ENCODE peak calls at places on chromosomes 2 and 18, in seven cellular contexts. M, H, N, O, Q, Z and A are unnamed samples. For H3K27me3 and H3K4me1, the result is how much of the 10 kb centered on the place peaks cover.

GRCh38 chr18:50240083-50240563 is 26.2 kb downstream of the CFAP53 start:
- DNase-seq in M (no peak), Z (no peak), H (no peak), Q (no peak), O (no peak), N (no peak), A (no peak)

GRCh38 chr2:72793798-72794447 is 31.9 kb downstream of the EXOC6B start:
- DNase-seq in N (no peak), Z (no peak), H (no peak), Q (no peak), M (no peak), O (no peak), A (no peak)

GRCh38 chr2:99748344-99748743 is 258.5 kb upstream of the REV1 start:
- DNase-seq in Z (no peak), Q (no peak), O (no peak), N (no peak), M (no peak), H (no peak), A (no peak)

GRCh38 chr18:57002627-57003026 is 144.3 kb upstream of the BOD1L2 start:
- DNase-seq in M (no peak), N (no peak), Q (no peak), Z (no peak), O (peak), H (no peak), A (no peak)

GRCh38 chr2:54964271-54964670 is 86.0 kb downstream of the RTN4 start:
- DNase-seq in M (no peak), N (no peak), H (no peak), O (no peak), Q (no peak), Z (no peak), A (no peak)

GRCh38 chr2:231928901-231929725 is 2.9 kb upstream of the NPPC start:
- DNase-seq in M (no peak), Z (peak), N (peak), H (no peak), Q (no peak), O (no peak), A (no peak)

GRCh38 chr2:215439404-215439803 is 3.5 kb upstream of the FN1 start:
- DNase-seq in Q (no peak), Z (no peak), H (no peak), N (no peak), O (no peak), M (no peak), A (no peak)

GRCh38 chr2:169131587-169132512 is 62.5 kb downstream of the DHRS9 start:
- DNase-seq in Q (peak), H (peak), O (no peak), N (no peak), M (no peak), Z (no peak), A (no peak)

GRCh38 chr2:120367649-120368048 is 21.7 kb downstream of the INHBB start:
- DNase-seq in M (no peak), Z (no peak), O (no peak), H (no peak), Q (no peak), N (peak), A (no peak)

GRCh38 chr18:78543201-78543725 is 436.4 kb upstream of the SALL3 start:
- DNase-seq in N (no peak), Z (no peak), O (no peak), H (no peak), M (no peak), Q (no peak), A (no peak)

GRCh38 chr2:128603411-128603924 is 284.8 kb upstream of the HS6ST1 start:
- DNase-seq in N (no peak), O (no peak), M (no peak), Q (no peak), H (no peak), Z (peak), A (no peak)

GRCh38 chr2:55090702-55091101 is 40.5 kb upstream of the RTN4 start:
- DNase-seq in N (no peak), M (no peak), Z (no peak), H (no peak), O (no peak), Q (no peak), A (no peak)

GRCh38 chr2:190270298-190270697 is 49.3 kb downstream of the HIBCH start:
- DNase-seq in Z (no peak), H (no peak), N (no peak), M (no peak), O (no peak), Q (peak), A (no peak)

GRCh38 chr2:187617925-187618324 is 63.7 kb upstream of the TFPI start:
- DNase-seq in Q (no peak), Z (no peak), N (no peak), M (no peak), O (no peak), H (no peak), A (no peak)

GRCh38 chr2:80830891-80831290 is 526.3 kb upstream of the LRRTM1 start:
- DNase-seq in N (no peak), Z (no peak), Q (no peak), O (no peak), H (no peak), M (no peak), A (no peak)

GRCh38 chr18:56307771-56308170 is 330.6 kb downstream of the TXNL1 start:
- DNase-seq in H (no peak), Z (no peak), Q (no peak), N (no peak), M (no peak), O (no peak), A (no peak)

GRCh38 chr2:6236317-6236716 is 544.1 kb downstream of the SOX11 start:
- DNase-seq in Q (no peak), M (no peak), O (no peak), H (no peak), Z (no peak), N (no peak), A (no peak)

GRCh38 chr2:158754303-158754611 is 40.9 kb upstream of the DAPL1 start:
- DNase-seq in H (no peak), M (no peak), N (no peak), Z (no peak), Q (no peak), O (no peak), A (no peak)

GRCh38 chr2:188132385-188132784 is 159.3 kb upstream of the GULP1 start:
- DNase-seq in H (no peak), M (no peak), Q (no peak), Z (no peak), O (peak), N (no peak), A (peak)

GRCh38 chr2:190318514-190318913 is 1.1 kb downstream of the HIBCH start:
- DNase-seq in Z (no peak), M (no peak), Q (no peak), O (no peak), H (no peak), N (no peak), A (no peak)

GRCh38 chr2:227390468-227391256 is 2.9 kb upstream of the SCYGR1 start:
- DNase-seq in Q (no peak), N (no peak), Z (no peak), M (no peak), O (no peak), H (peak), A (no peak)

GRCh38 chr2:219057709-219058540 is 2.8 kb downstream of the IHH start:
- DNase-seq in N (peak), M (peak), Q (no peak), Z (peak), O (peak), H (peak), A (peak)
- H3K27me3 ChIP-seq in N (under half), M (half or more), Q (under half), Z (under half), O (half or more), H (half or more), A (half or more)

DNA sequence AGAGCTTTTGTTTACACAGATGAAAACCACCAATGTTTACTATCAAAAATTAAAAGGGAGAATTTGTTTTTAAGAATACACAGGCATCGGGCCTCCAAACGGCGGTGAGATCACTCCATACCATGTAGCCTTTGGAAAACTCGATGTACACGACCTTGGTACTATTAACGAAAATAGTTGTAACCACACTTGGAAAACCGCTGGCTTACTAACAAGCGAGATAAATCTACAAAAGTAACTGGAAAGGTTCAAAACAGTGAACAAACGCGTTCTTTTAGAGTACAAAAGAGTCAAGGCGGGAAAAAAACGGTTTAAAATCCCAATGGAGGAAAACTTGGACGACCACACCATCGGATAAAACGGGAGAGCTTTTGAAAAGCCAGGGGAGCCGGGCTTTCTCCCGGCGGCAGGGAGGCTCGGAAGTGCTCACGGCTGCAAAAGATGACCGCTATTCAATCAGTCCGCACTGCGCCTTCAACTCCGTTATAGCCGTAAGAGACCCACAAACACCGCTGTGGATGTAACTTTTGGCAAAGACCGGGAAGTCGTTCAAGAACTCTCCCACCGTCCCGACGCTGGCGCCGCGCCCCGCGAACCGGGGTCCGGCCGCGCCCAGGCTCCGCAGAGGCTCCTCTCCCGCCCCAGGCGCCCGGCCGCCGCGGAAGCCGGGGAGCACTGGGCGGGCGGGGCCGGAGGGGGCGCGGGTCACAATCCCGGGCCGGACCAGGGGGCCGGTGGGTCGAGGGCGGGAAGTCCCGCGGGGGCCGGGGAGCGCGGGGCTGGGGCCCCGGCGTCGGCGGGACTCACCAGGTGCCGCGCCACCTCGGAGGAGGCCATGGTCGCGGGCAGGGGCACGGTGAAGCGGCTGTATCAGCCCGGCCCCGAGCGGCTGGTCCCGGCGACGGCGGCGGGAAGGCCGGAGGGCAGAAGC is 510 bp downstream of the SEPTIN10 start:
- DNase-seq in M (peak), Q (no peak), H (peak), O (peak), N (peak), Z (no peak), A (peak)
- H3K4me3 ChIP-seq in M (peak), Q (peak), H (peak), O (peak), N (peak), Z (peak), A (peak)

GRCh38 chr2:108623616-108624015 is 89.3 kb downstream of the LIMS1 start:
- DNase-seq in O (no peak), M (no peak), H (no peak), Q (no peak), Z (no peak), N (no peak), A (no peak)

GRCh38 chr2:108620656-108621055 is 86.4 kb downstream of the LIMS1 start:
- DNase-seq in Z (no peak), Q (no peak), H (no peak), N (no peak), O (no peak), M (no peak), A (no peak)

GRCh38 chr2:108621087-108621559 is 86.9 kb downstream of the LIMS1 start:
- DNase-seq in N (no peak), M (no peak), Z (peak), Q (no peak), O (no peak), H (peak), A (no peak)

GRCh38 chr2:108619916-108620620 is 85.8 kb downstream of the LIMS1 start:
- DNase-seq in M (no peak), O (no peak), N (no peak), Q (no peak), H (no peak), Z (no peak), A (no peak)

DNA sequence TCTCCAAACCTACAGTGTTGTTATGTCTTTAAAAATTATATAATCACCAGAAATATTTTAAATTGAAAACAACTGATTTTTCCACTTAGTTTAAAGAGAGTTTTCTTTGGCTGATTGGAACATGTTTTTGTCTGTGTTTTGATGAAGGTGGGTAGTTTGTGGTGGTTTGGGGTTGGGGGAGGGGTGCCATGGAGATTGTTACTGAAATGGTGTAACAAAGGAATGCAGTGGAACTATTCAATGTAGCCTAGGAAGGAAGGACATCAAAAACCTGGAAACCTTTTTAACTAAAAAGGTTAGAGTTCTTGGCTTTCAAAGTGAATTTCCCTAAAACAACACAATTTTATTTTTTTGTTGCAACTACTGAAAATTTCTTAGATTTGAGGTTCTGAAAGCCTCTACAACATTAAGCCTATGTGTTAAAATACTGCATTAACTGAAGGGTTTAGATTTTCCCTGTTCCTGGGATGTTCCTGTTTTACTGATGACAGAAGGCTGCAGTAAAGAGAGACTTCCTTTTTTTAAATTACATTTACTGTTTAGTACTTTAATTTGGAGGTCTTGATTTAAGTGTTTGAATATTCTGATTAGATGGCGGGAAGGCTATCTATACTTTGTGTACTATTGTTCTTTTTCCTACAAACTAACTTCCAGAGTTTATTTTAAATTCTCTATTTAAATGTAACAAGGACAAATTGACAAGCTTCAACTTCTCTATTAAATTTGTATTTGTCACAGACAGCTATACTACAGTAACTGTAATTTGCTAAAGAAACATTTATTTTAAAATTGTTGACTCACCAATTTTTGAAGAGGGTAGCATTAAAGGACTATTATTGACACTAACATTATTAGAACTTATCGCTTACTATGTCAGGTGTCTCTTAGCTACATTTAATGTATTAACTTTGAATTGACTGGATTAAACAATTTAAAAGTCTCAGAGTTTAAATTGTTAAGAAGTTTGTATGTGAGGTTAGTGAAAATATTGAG is 87.7 kb downstream of the LIMS1 start:
- DNase-seq in M (no peak), O (no peak), H (peak), Z (no peak), N (no peak), Q (no peak), A (no peak)
- H3K4me1 ChIP-seq in M (under half), O (under half), H (under half), Z (half or more), N (under half), Q (half or more), A (under half)

GRCh38 chr2:219491278-219491967 is 7.3 kb upstream of the GMPPA start:
- DNase-seq in Z (no peak), M (no peak), O (no peak), N (no peak), H (no peak), Q (no peak), A (no peak)
- H3K27me3 ChIP-seq in Z (under half), M (under half), O (under half), N (under half), H (half or more), Q (under half), A (under half)

GRCh38 chr2:230327418-230328154 is 593 bp downstream of the SP140L start:
- DNase-seq in Q (peak), M (no peak), N (no peak), O (no peak), Z (no peak), H (no peak), A (no peak)

GRCh38 chr2:230330206-230330605 is 3.2 kb downstream of the SP140L start:
- DNase-seq in Z (no peak), M (no peak), H (no peak), O (no peak), Q (no peak), N (no peak), A (no peak)

GRCh38 chr2:230326453-230327417 is at the start of gene SP140L:
- DNase-seq in Z (peak), M (peak), N (peak), O (peak), Q (peak), H (no peak), A (no peak)

GRCh38 chr2:230325316-230326243 is 1.4 kb upstream of the SP140L start:
- DNase-seq in H (no peak), M (no peak), N (no peak), O (no peak), Z (peak), Q (no peak), A (no peak)

GRCh38 chr2:230328155-230328458 is 1.1 kb downstream of the SP140L start:
- DNase-seq in Q (no peak), O (no peak), Z (no peak), M (no peak), H (no peak), N (no peak), A (no peak)
- H3K4me3 ChIP-seq in Q (peak), O (no peak), Z (peak), M (no peak), H (no peak), N (no peak), A (no peak)

DNA sequence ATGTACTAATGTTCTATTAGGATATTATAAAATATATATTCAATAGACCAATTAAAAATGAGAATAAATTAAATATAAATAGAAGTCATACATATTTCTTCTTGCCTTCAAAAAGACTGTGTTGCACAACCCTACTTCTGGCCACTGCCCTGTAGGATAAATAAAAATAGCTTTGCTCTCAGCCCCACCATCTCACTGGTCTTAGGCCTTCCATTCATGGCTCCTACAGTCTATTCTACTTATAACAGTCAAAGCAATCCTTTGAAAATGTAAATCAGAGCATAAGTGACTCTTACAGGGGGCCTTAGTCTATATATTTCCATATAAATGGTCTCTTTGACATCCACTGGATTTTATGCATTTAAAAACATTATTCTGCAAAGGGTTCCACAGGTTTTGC is 72.9 kb downstream of the KLF7 start:
- DNase-seq in O (no peak), N (no peak), M (no peak), Q (no peak), H (no peak), Z (no peak), A (no peak)
- H3K4me1 ChIP-seq in O (half or more), N (under half), M (under half), Q (under half), H (under half), Z (under half), A (under half)

DNA sequence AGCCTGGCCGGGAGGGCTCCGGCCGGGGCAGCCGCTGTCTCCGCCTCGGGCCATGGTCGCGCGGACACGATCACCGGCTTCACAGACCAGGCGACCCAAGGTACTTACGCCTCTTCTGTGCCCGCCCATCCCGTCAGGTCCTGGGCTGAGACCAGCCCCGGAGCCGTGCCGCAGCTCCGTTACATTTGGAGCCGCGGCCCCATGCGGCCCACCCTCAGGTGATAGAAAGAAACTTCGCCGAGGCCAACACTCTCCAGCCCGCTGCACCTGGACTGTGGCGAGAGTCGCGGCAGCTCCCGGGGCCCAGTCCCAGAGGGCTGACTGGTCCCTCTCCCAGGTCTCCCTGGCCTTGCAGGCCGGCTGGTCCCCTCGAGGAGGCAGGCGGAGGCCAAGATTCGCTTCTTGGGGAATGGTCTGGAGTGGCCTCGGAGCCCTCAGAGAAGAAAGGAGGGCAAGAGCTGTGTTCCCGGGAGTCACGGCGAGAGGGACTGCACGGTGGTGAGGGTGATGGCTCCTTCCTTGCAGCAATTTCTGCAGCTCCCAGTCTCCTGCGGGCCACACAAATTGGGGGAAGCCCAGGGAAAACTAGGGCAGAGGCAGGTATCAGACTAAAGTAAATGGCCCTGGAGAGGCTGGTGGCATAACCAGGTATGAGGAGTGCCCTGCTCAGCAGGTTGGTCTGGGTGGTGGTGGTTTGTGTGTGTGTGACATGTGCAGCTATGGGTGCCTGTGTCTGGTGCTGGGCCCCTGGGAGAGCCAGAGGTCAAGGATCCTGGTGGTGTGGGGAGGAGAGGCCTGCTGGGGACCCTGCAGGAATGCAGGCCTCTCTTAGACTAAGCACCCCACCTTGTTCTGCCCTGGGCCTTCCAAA is 822 bp downstream of the GDF7 start:
- DNase-seq in O (no peak), N (peak), Z (no peak), Q (no peak), H (peak), M (no peak), A (no peak)
- H3K27me3 ChIP-seq in O (half or more), N (under half), Z (under half), Q (under half), H (half or more), M (half or more), A (half or more)

GRCh38 chr2:38073211-38074005 is 2.5 kb downstream of the CYP1B1 start:
- DNase-seq in Z (no peak), M (no peak), O (no peak), H (peak), Q (no peak), N (no peak), A (no peak)
- H3K4me3 ChIP-seq in Z (peak), M (no peak), O (peak), H (peak), Q (peak), N (no peak), A (no peak)